ENCODE peak calls at places on chromosomes 4 and X, in six cellular contexts. L is CD4-positive, alpha-beta T cell; B is endodermal cell; V is BJ; W is stimulated activated CD8-positive, alpha-beta memory T cell treated with anti-CD3 and anti-CD28 coated beads, Interleukin-7, amount 100 ng/mL, for 4 hours; Q is dorsolateral prefrontal cortex. N is an unnamed sample.

GRCh38 chrX:146173742-146174141 is 356.1 kb downstream of the SLITRK2 start:
- DNase-seq in V (no peak), Q (no peak), B (no peak), L (no peak), W (no peak), N (no peak)

GRCh38 chr4:142846105-142846728 is at the start of gene INPP4B:
- DNase-seq in Q (peak; percentile 30), V (no peak), W (no peak), L (peak; percentile 23), B (peak; percentile 79), N (peak; percentile 44)

GRCh38 chrX:106170318-106170717 is 2.2 kb downstream of the PWWP3B start:
- DNase-seq in W (no peak), V (no peak), L (no peak), Q (no peak), B (no peak), N (no peak)

GRCh38 chr4:71487324-71487677 is 148.5 kb downstream of the SLC4A4 start:
- DNase-seq in V (no peak), B (no peak), Q (peak; percentile 13), W (no peak), L (no peak), N (no peak)

GRCh38 chrX:47380268-47380667 is 9.9 kb downstream of the ZNF157 start:
- DNase-seq in L (peak; percentile 49), Q (no peak), B (no peak), W (peak; percentile 57), V (no peak), N (peak; percentile 78)

GRCh38 chr4:124060261-124060918 is 652.1 kb downstream of the ANKRD50 start:
- DNase-seq in W (no peak), Q (no peak), B (no peak), L (no peak), V (peak; percentile 44), N (no peak)

GRCh38 chr4:4849524-4850193 is 9.8 kb upstream of the MSX1 start:
- DNase-seq in B (peak; percentile 31), V (no peak), L (no peak), Q (no peak), W (no peak), N (no peak)

GRCh38 chr4:40564004-40564403 is 65.7 kb downstream of the RBM47 start:
- DNase-seq in V (no peak), Q (peak; percentile 19), L (no peak), B (no peak), W (no peak), N (no peak)

GRCh38 chr4:150136036-150136435 is 57.8 kb downstream of the DCLK2 start:
- DNase-seq in L (no peak), V (no peak), W (no peak), Q (no peak), B (no peak), N (no peak)

GRCh38 chr4:29867412-29867811 is 852.8 kb upstream of the PCDH7 start:
- DNase-seq in B (no peak), Q (no peak), W (no peak), V (no peak), L (no peak), N (no peak)

GRCh38 chr4:40990899-40991265 is 223.5 kb downstream of the APBB2 start:
- DNase-seq in L (no peak), B (no peak), Q (no peak), V (no peak), W (no peak), N (no peak)

GRCh38 chr4:73721419-73721818 is 18.9 kb upstream of the CXCL8 start:
- DNase-seq in Q (no peak), W (no peak), V (no peak), B (no peak), L (no peak), N (no peak)

GRCh38 chr4:173212379-173212778 is 43.8 kb downstream of the GALNT7 start:
- DNase-seq in W (no peak), L (no peak), V (no peak), Q (no peak), B (no peak), N (no peak)

GRCh38 chr4:70734168-70734954 is 12.6 kb downstream of the RUFY3 start:
- DNase-seq in B (no peak), Q (no peak), V (peak; percentile 6), W (peak; percentile 5), L (no peak), N (peak; percentile 34)

GRCh38 chr4:55336138-55337034 is 9.7 kb upstream of the SRD5A3 start:
- DNase-seq in L (no peak), B (no peak), V (no peak), Q (no peak), W (no peak), N (no peak)

GRCh38 chr4:20367446-20367845 is 115.7 kb downstream of the SLIT2 start:
- DNase-seq in B (no peak), V (no peak), L (no peak), W (no peak), Q (no peak), N (no peak)

GRCh38 chr4:46389301-46389761 is 597 bp downstream of the GABRA2 start:
- DNase-seq in V (no peak), Q (peak; percentile 37), B (peak; percentile 73), L (no peak), W (no peak), N (no peak)

GRCh38 chr4:99435154-99435553 is at the start of gene ADH7:
- DNase-seq in L (no peak), W (no peak), B (no peak), V (no peak), Q (no peak), N (no peak)

GRCh38 chrX:19721726-19722370 is 165.6 kb downstream of the SH3KBP1 start:
- DNase-seq in L (no peak), V (no peak), Q (peak; percentile 50), B (no peak), W (no peak), N (no peak)

GRCh38 chr4:5827108-5828004 is 65.5 kb downstream of the CRMP1 start:
- DNase-seq in V (no peak), W (no peak), Q (no peak), L (no peak), B (no peak), N (no peak)

GRCh38 chrX:39133971-39134370 is 332.7 kb downstream of the MID1IP1 start:
- DNase-seq in Q (no peak), W (no peak), V (no peak), B (peak; percentile 77), L (no peak), N (peak; percentile 2)

GRCh38 chr4:133498149-133498548 is 349.1 kb downstream of the PCDH10 start:
- DNase-seq in B (no peak), Q (no peak), L (no peak), V (no peak), W (no peak), N (no peak)

GRCh38 chr4:78601013-78601412 is 49.4 kb downstream of the ANXA3 start:
- DNase-seq in B (no peak), V (no peak), Q (no peak), L (no peak), W (no peak), N (no peak)

GRCh38 chrX:135632353-135632752 is 81.1 kb upstream of the CT45A1 start:
- DNase-seq in V (no peak), L (no peak), W (no peak), B (no peak), Q (no peak), N (no peak)

GRCh38 chr4:106418444-106418843 is 49.9 kb upstream of the GIMD1 start:
- DNase-seq in W (no peak), L (no peak), V (no peak), B (peak; percentile 54), Q (no peak), N (no peak)

GRCh38 chrX:133970021-133970550 is 15.3 kb downstream of the GPC3 start:
- DNase-seq in V (no peak), Q (no peak), L (no peak), W (no peak), B (peak; percentile 69), N (no peak)

GRCh38 chrX:15465896-15466651 is 27.1 kb downstream of the PIR start:
- DNase-seq in W (no peak), V (no peak), L (no peak), Q (no peak), B (peak; percentile 86), N (no peak)

GRCh38 chr4:167524091-167524490 is 289.8 kb upstream of the SPOCK3 start:
- DNase-seq in V (no peak), Q (no peak), L (no peak), W (no peak), B (no peak), N (no peak)

GRCh38 chrX:112642349-112642748 is 37.4 kb downstream of the LHFPL1 start:
- DNase-seq in B (peak; percentile 88), Q (peak; percentile 51), W (no peak), V (no peak), L (peak; percentile 1), N (no peak)

GRCh38 chr4:120723986-120724385 is 198.5 kb downstream of the PRDM5 start:
- DNase-seq in L (no peak), B (no peak), Q (no peak), W (no peak), V (no peak), N (no peak)

GRCh38 chrX:39736219-39737211 is 361.2 kb downstream of the BCOR start:
- DNase-seq in W (no peak), V (no peak), L (no peak), Q (no peak), B (no peak), N (no peak)

GRCh38 chrX:16433021-16433420 is 216.9 kb upstream of the S100G start:
- DNase-seq in Q (no peak), L (no peak), W (no peak), V (no peak), B (no peak), N (peak; percentile 41)

GRCh38 chrX:68710870-68711576 is 63.6 kb downstream of the STARD8 start:
- DNase-seq in Q (no peak), L (no peak), W (no peak), V (no peak), B (peak; percentile 87), N (no peak)

GRCh38 chr4:60683953-60684352 is 516.2 kb upstream of the ADGRL3 start:
- DNase-seq in W (no peak), V (peak; percentile 66), L (no peak), B (no peak), Q (no peak), N (no peak)

GRCh38 chrX:15785176-15785735 is 5.0 kb upstream of the ZRSR2 start:
- DNase-seq in W (no peak), Q (no peak), L (no peak), V (no peak), B (no peak), N (no peak)

GRCh38 chr4:114785570-114785969 is 187.0 kb downstream of the UGT8 start:
- DNase-seq in L (no peak), W (no peak), B (no peak), Q (no peak), V (no peak), N (no peak)

GRCh38 chr4:7394681-7395451 is 39.9 kb downstream of the PSAPL1 start:
- DNase-seq in L (no peak), W (no peak), V (no peak), Q (no peak), B (peak; percentile 26), N (no peak)